ENCODE peak calls at places on chromosomes 13 and 19, in nine cellular contexts. B, O, P, G, I, E, W, N and C are unnamed samples.

GRCh38 chr13:32048816-32049215 is 17.2 kb downstream of the FRY start:
- DNase-seq in I (no peak), G (no peak), O (no peak), W (no peak), B (no peak), E (peak), N (no peak), P (no peak), C (no peak)

GRCh38 chr19:57903298-57904174 is 12.9 kb downstream of the ZNF417 start:
- DNase-seq in B (peak), G (no peak), E (peak), N (peak), I (no peak), W (no peak), O (peak), P (peak), C (no peak)

GRCh38 chr19:38319421-38320258 is at the start of gene KCNK6:
- DNase-seq in E (peak), W (peak), N (no peak), P (peak), I (peak), O (peak), B (peak), G (peak), C (no peak)

GRCh38 chr13:74040200-74040599 is 94.0 kb downstream of the KLF12 start:
- DNase-seq in B (peak), P (peak), E (peak), N (peak), O (peak), I (peak), G (peak), W (peak), C (no peak)

GRCh38 chr19:53037101-53038097 is 7.1 kb upstream of the ERVV-2 start:
- DNase-seq in O (peak), W (no peak), B (peak), E (peak), N (peak), I (peak), G (peak), P (no peak), C (no peak)

GRCh38 chr13:23570099-23570926 is at the start of gene TNFRSF19:
- DNase-seq in W (peak), N (no peak), P (peak), I (no peak), E (peak), B (peak), O (peak), G (peak), C (no peak)

GRCh38 chr19:31355330-31356289 is 6.4 kb upstream of the TSHZ3 start:
- DNase-seq in O (no peak), P (no peak), N (no peak), I (no peak), G (no peak), B (no peak), E (no peak), W (no peak), C (no peak)

GRCh38 chr13:102286326-102286725 is 115.5 kb downstream of the FGF14 start:
- DNase-seq in W (no peak), E (peak), O (peak), P (no peak), G (no peak), N (peak), B (peak), I (no peak), C (no peak)

GRCh38 chr19:4428326-4428975 is 26.0 kb downstream of the CHAF1A start:
- DNase-seq in N (no peak), P (no peak), B (no peak), I (no peak), O (no peak), E (no peak), G (no peak), W (no peak), C (no peak)

GRCh38 chr13:21426238-21426637 is 32.9 kb downstream of the ZDHHC20 start:
- DNase-seq in B (no peak), W (no peak), O (no peak), P (peak), N (no peak), I (no peak), E (no peak), G (no peak), C (no peak)

GRCh38 chr13:113969973-113970611 is 3.8 kb downstream of the C13orf46 start:
- DNase-seq in W (no peak), P (no peak), O (no peak), I (peak), E (no peak), N (no peak), G (no peak), B (no peak), C (no peak)

GRCh38 chr13:90453342-90453741 is 894.1 kb upstream of the MIR17HG start:
- DNase-seq in W (no peak), B (no peak), G (no peak), O (no peak), N (no peak), P (no peak), E (no peak), I (no peak), C (no peak)

GRCh38 chr13:18233783-18234299 is 947.8 kb downstream of the TUBA3C start:
- DNase-seq in E (no peak), G (no peak), P (no peak), I (no peak), N (no peak), O (no peak), W (no peak), B (no peak), C (peak)

GRCh38 chr13:23766199-23766771 is 122.9 kb downstream of the MIPEP start:
- DNase-seq in I (no peak), W (no peak), O (no peak), E (no peak), B (no peak), N (no peak), P (no peak), G (no peak), C (no peak)

GRCh38 chr19:57438925-57439324 is 3.8 kb downstream of the ZNF749 start:
- DNase-seq in B (no peak), N (no peak), W (no peak), O (no peak), P (no peak), E (no peak), I (no peak), G (no peak), C (no peak)

GRCh38 chr13:24053505-24054251 is 106.8 kb upstream of the SPATA13 start:
- DNase-seq in I (no peak), W (no peak), O (peak), P (peak), G (peak), E (peak), N (peak), B (peak), C (peak)

GRCh38 chr13:114078501-114079451 is 53.6 kb downstream of the RASA3 start:
- DNase-seq in E (peak), G (no peak), W (peak), P (no peak), I (peak), O (peak), B (peak), N (peak), C (no peak)

GRCh38 chr19:51327066-51327985 is 14.6 kb downstream of the VSIG10L start:
- DNase-seq in O (peak), N (peak), G (no peak), E (peak), P (peak), I (peak), W (peak), B (peak), C (peak)

GRCh38 chr13:107360010-107360409 is 792.1 kb upstream of the ARGLU1 start:
- DNase-seq in E (no peak), G (no peak), N (no peak), I (no peak), W (no peak), B (no peak), P (no peak), O (no peak), C (no peak)

GRCh38 chr13:113980489-113981064 is 6.7 kb upstream of the C13orf46 start:
- DNase-seq in P (no peak), O (no peak), I (peak), B (no peak), E (no peak), G (no peak), N (no peak), W (no peak), C (no peak)

GRCh38 chr19:33133438-33134031 is 1.6 kb downstream of the WDR88 start:
- DNase-seq in B (peak), G (no peak), I (no peak), N (no peak), W (no peak), O (peak), P (no peak), E (peak), C (no peak)

GRCh38 chr19:40747536-40747935 is 2.7 kb downstream of the ACTMAP start:
- DNase-seq in G (no peak), B (no peak), O (no peak), E (no peak), N (no peak), I (no peak), P (no peak), W (no peak), C (no peak)

GRCh38 chr19:40750035-40750284 is 317 bp downstream of the ACTMAP start:
- DNase-seq in E (no peak), P (no peak), W (no peak), O (peak), G (no peak), B (no peak), I (no peak), N (no peak), C (no peak)

GRCh38 chr19:40751065-40751923 is at the start of gene SNRPA:
- DNase-seq in G (peak), B (peak), I (peak), P (peak), W (peak), E (peak), O (peak), N (peak), C (peak)

GRCh38 chr19:40754611-40755247 is 3.7 kb downstream of the SNRPA start:
- DNase-seq in P (peak), B (no peak), W (no peak), E (peak), G (no peak), O (no peak), N (no peak), I (no peak), C (no peak)

GRCh38 chr19:40750285-40751064 is at the start of gene ACTMAP:
- DNase-seq in W (peak), B (peak), O (peak), N (peak), I (peak), E (peak), G (peak), P (peak), C (peak)
- TF ChIP-seq CTCF in W (no peak), B (no peak), O (no peak), N (no peak), I (no peak), E (no peak), G (no peak), P (no peak), C (no peak)

DNA sequence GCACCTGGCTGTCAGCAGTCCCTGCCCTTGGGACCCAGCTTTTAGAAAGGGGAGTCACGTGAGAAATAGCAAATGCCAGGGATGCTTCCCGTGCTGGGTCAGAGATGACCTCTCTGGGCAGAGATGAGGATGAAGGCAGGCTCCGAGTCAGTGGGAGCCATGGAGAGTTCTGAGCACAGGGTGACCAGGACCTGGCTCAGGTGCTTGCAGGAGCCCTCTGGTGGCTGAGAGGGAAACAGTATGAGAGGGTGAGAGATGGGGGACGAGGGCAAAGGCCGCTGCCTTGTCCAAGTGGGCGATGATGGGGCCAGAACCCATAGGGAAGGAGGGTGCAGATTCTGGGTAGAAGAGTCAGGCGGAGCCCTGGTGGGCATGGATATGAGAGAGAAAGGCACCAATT is 15.8 kb downstream of the TMED1 start:
- DNase-seq in E (no peak), G (no peak), W (no peak), I (no peak), N (no peak), P (no peak), B (no peak), O (no peak), C (no peak)
- TF ChIP-seq CTCF in E (peak), G (peak), W (peak), I (peak), N (no peak), P (no peak), B (no peak), O (peak), C (peak)

GRCh38 chr19:35860818-35861639 is 4.3 kb downstream of the KIRREL2 start:
- DNase-seq in B (no peak), I (no peak), E (no peak), P (no peak), N (no peak), O (no peak), G (peak), W (no peak), C (no peak)

GRCh38 chr19:35861640-35862160 is 5.0 kb downstream of the KIRREL2 start:
- DNase-seq in P (no peak), I (no peak), B (no peak), O (no peak), E (no peak), N (no peak), W (no peak), G (no peak), C (no peak)

GRCh38 chr19:35859414-35859813 is 2.7 kb downstream of the KIRREL2 start:
- DNase-seq in E (no peak), B (no peak), N (no peak), W (no peak), I (no peak), O (no peak), G (no peak), P (no peak), C (no peak)

GRCh38 chr19:35862528-35862927 is 5.8 kb downstream of the KIRREL2 start:
- DNase-seq in P (no peak), G (no peak), I (no peak), E (no peak), W (no peak), O (no peak), N (no peak), B (no peak), C (no peak)

DNA sequence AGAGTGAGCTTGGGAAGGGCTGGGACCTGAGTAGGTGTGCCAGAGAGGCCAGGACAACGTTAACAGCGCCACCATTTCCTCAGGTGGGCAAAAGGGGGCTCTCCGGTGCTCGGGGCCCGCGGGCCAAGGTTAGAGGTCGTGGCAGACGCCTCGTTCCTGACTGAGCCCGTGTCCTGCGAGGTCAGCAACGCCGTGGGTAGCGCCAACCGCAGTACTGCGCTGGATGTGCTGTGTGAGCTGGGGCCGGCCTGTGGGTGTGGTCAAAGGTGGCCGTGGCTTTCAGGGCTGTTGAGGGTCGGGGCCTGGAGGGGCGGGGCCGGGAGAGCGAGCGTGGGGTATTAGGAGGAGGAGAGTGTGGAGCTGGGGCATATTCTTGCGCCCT is 3.7 kb downstream of the KIRREL2 start:
- DNase-seq in P (no peak), E (no peak), B (no peak), O (no peak), W (no peak), G (peak), I (no peak), N (no peak), C (no peak)
- TF ChIP-seq CTCF in P (no peak), E (no peak), B (no peak), O (no peak), W (no peak), G (no peak), I (no peak), N (no peak), C (no peak)

GRCh38 chr19:2253106-2254051 is 2.8 kb downstream of the JSRP1 start:
- DNase-seq in E (no peak), I (peak), O (no peak), P (peak), G (peak), W (no peak), N (no peak), B (no peak), C (peak)
- TF ChIP-seq CTCF in E (no peak), I (peak), O (peak), P (peak), G (peak), W (no peak), N (no peak), B (no peak), C (peak)

GRCh38 chr19:46052896-46053295 is 12.1 kb upstream of the IGFL4 start:
- DNase-seq in B (no peak), E (no peak), P (no peak), N (no peak), W (no peak), I (no peak), O (no peak), G (no peak), C (no peak)

GRCh38 chr19:46049597-46049996 is 8.8 kb upstream of the IGFL4 start:
- DNase-seq in G (no peak), W (no peak), B (no peak), P (peak), O (no peak), E (no peak), I (no peak), N (no peak), C (no peak)
- TF ChIP-seq CTCF in G (peak), W (no peak), B (no peak), P (peak), O (no peak), E (no peak), I (no peak), N (no peak), C (peak)

DNA sequence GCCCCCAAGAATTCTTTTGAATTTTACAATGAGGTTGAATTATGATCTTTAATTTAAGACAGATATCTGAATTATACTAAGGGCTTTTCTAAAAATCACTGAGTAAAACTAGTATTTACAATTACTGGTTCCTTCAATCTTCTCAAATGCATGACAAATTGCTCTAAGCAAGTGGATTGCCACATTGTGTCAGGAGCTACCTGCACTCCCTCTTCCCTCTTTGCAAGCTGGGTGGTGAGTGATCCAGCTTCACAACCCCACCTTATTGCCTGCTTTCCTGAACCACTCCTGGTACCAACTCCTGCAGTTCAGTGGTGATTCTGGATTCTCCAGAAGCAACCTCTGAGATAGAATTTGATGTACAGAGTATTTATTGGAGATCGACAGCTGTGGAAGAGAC is 49.9 kb upstream of the SERP2 start:
- DNase-seq in P (no peak), E (no peak), G (no peak), B (no peak), N (no peak), O (no peak), I (no peak), W (no peak), C (no peak)
- TF ChIP-seq CTCF in P (no peak), E (no peak), G (no peak), B (no peak), N (no peak), O (no peak), I (no peak), W (no peak), C (no peak)